ENCODE peak calls at places on chromosome 1, in ten cellular contexts. One of them, this sample, is unnamed.

GRCh38 chr1:202210370-202210769 is 16.8 kb downstream of the LGR6 start:
- DNase-seq in cardiac fibroblast: no peak
- DNase-seq in HS-5: no peak
- DNase-seq in NAMALWA: no peak
- DNase-seq in mesothelial cell of epicardium: no peak
- DNase-seq in activated T-helper 2 cell treated with anti-CD3 and anti-CD28 coated beads, Interferon-gamma antibody, Interleukin-2, Interleukin-4, amounts not matched to agents 10 μg/mL and 5 μg/mL and 100 μg/mL, durations not matched to agents 14 hours and 24 hours and 36 hours: no peak
- DNase-seq in GM13976: no peak
- DNase-seq in ecto neural progenitor cell: no peak
- DNase-seq in EH: peak
- DNase-seq in cardiac muscle cell: no peak
- DNase-seq in this sample: no peak

GRCh38 chr1:172742599-172743500 is 83.9 kb downstream of the FASLG start:
- DNase-seq in cardiac fibroblast: peak
- DNase-seq in EH: peak
- DNase-seq in activated T-helper 2 cell treated with anti-CD3 and anti-CD28 coated beads, Interferon-gamma antibody, Interleukin-2, Interleukin-4, amounts not matched to agents 10 μg/mL and 5 μg/mL and 100 μg/mL, durations not matched to agents 14 hours and 24 hours and 36 hours: no peak
- DNase-seq in HS-5: no peak
- DNase-seq in GM13976: no peak
- DNase-seq in ecto neural progenitor cell: no peak
- DNase-seq in NAMALWA: peak
- DNase-seq in cardiac muscle cell: peak
- DNase-seq in mesothelial cell of epicardium: no peak
- DNase-seq in this sample: peak

GRCh38 chr1:222739929-222740328 is 2.9 kb downstream of the FAM177B start:
- DNase-seq in mesothelial cell of epicardium: no peak
- DNase-seq in activated T-helper 2 cell treated with anti-CD3 and anti-CD28 coated beads, Interferon-gamma antibody, Interleukin-2, Interleukin-4, amounts not matched to agents 10 μg/mL and 5 μg/mL and 100 μg/mL, durations not matched to agents 14 hours and 24 hours and 36 hours: no peak
- DNase-seq in GM13976: no peak
- DNase-seq in EH: no peak
- DNase-seq in HS-5: no peak
- DNase-seq in NAMALWA: no peak
- DNase-seq in cardiac fibroblast: no peak
- DNase-seq in ecto neural progenitor cell: no peak
- DNase-seq in cardiac muscle cell: no peak
- DNase-seq in this sample: no peak

GRCh38 chr1:226132731-226133503 is 53.6 kb downstream of the ACBD3 start:
- DNase-seq in mesothelial cell of epicardium: no peak
- DNase-seq in cardiac fibroblast: no peak
- DNase-seq in NAMALWA: no peak
- DNase-seq in HS-5: no peak
- DNase-seq in activated T-helper 2 cell treated with anti-CD3 and anti-CD28 coated beads, Interferon-gamma antibody, Interleukin-2, Interleukin-4, amounts not matched to agents 10 μg/mL and 5 μg/mL and 100 μg/mL, durations not matched to agents 14 hours and 24 hours and 36 hours: no peak
- DNase-seq in EH: no peak
- DNase-seq in GM13976: no peak
- DNase-seq in cardiac muscle cell: no peak
- DNase-seq in ecto neural progenitor cell: no peak
- DNase-seq in this sample: no peak

GRCh38 chr1:103250441-103250861 is 142.1 kb upstream of the COL11A1 start:
- DNase-seq in activated T-helper 2 cell treated with anti-CD3 and anti-CD28 coated beads, Interferon-gamma antibody, Interleukin-2, Interleukin-4, amounts not matched to agents 10 μg/mL and 5 μg/mL and 100 μg/mL, durations not matched to agents 14 hours and 24 hours and 36 hours: no peak
- DNase-seq in HS-5: no peak
- DNase-seq in ecto neural progenitor cell: peak
- DNase-seq in GM13976: no peak
- DNase-seq in mesothelial cell of epicardium: no peak
- DNase-seq in NAMALWA: peak
- DNase-seq in EH: peak
- DNase-seq in cardiac fibroblast: peak
- DNase-seq in cardiac muscle cell: no peak
- DNase-seq in this sample: no peak

GRCh38 chr1:185073725-185074124 is 28.4 kb downstream of the RNF2 start:
- DNase-seq in cardiac fibroblast: no peak
- DNase-seq in NAMALWA: no peak
- DNase-seq in cardiac muscle cell: peak
- DNase-seq in GM13976: no peak
- DNase-seq in HS-5: no peak
- DNase-seq in ecto neural progenitor cell: no peak
- DNase-seq in EH: no peak
- DNase-seq in mesothelial cell of epicardium: no peak
- DNase-seq in activated T-helper 2 cell treated with anti-CD3 and anti-CD28 coated beads, Interferon-gamma antibody, Interleukin-2, Interleukin-4, amounts not matched to agents 10 μg/mL and 5 μg/mL and 100 μg/mL, durations not matched to agents 14 hours and 24 hours and 36 hours: no peak
- DNase-seq in this sample: no peak

GRCh38 chr1:212260557-212261342 is 24.5 kb upstream of the PPP2R5A start:
- DNase-seq in NAMALWA: no peak
- DNase-seq in cardiac muscle cell: no peak
- DNase-seq in HS-5: no peak
- DNase-seq in activated T-helper 2 cell treated with anti-CD3 and anti-CD28 coated beads, Interferon-gamma antibody, Interleukin-2, Interleukin-4, amounts not matched to agents 10 μg/mL and 5 μg/mL and 100 μg/mL, durations not matched to agents 14 hours and 24 hours and 36 hours: no peak
- DNase-seq in ecto neural progenitor cell: no peak
- DNase-seq in mesothelial cell of epicardium: no peak
- DNase-seq in EH: no peak
- DNase-seq in GM13976: no peak
- DNase-seq in cardiac fibroblast: no peak
- DNase-seq in this sample: no peak

GRCh38 chr1:211577277-211577825 is 1.6 kb downstream of the SLC30A1 start:
- DNase-seq in ecto neural progenitor cell: no peak
- DNase-seq in GM13976: no peak
- DNase-seq in EH: no peak
- DNase-seq in mesothelial cell of epicardium: no peak
- DNase-seq in cardiac fibroblast: no peak
- DNase-seq in cardiac muscle cell: no peak
- DNase-seq in NAMALWA: no peak
- DNase-seq in HS-5: no peak
- DNase-seq in activated T-helper 2 cell treated with anti-CD3 and anti-CD28 coated beads, Interferon-gamma antibody, Interleukin-2, Interleukin-4, amounts not matched to agents 10 μg/mL and 5 μg/mL and 100 μg/mL, durations not matched to agents 14 hours and 24 hours and 36 hours: no peak
- DNase-seq in this sample: no peak

GRCh38 chr1:27572019-27572678 is 31.8 kb downstream of the AHDC1 start:
- DNase-seq in mesothelial cell of epicardium: no peak
- DNase-seq in EH: no peak
- DNase-seq in cardiac fibroblast: no peak
- DNase-seq in ecto neural progenitor cell: peak
- DNase-seq in cardiac muscle cell: no peak
- DNase-seq in NAMALWA: no peak
- DNase-seq in activated T-helper 2 cell treated with anti-CD3 and anti-CD28 coated beads, Interferon-gamma antibody, Interleukin-2, Interleukin-4, amounts not matched to agents 10 μg/mL and 5 μg/mL and 100 μg/mL, durations not matched to agents 14 hours and 24 hours and 36 hours: no peak
- DNase-seq in GM13976: no peak
- DNase-seq in HS-5: no peak
- DNase-seq in this sample: no peak